ENCODE peak calls at places on chromosomes 7 and 10, in six cellular contexts. T is A549, Z is H1, C is fibroblast of the aortic adventitia, B is cardiac muscle cell, O is GM12865. X is an unnamed sample.

GRCh38 chr10:103661198-103661950 is 167.9 kb downstream of the NEURL1 start:
- DNase-seq in B (peak), C (peak), Z (peak), O (no peak), T (no peak), X (no peak)

GRCh38 chr7:41103331-41103730 is 599.6 kb downstream of the INHBA start:
- DNase-seq in Z (no peak), T (no peak), C (peak), B (no peak), O (peak), X (no peak)

GRCh38 chr10:31299119-31299518 is 19.9 kb upstream of the ZEB1 start:
- DNase-seq in O (peak), Z (no peak), C (no peak), T (no peak), B (no peak), X (no peak)

GRCh38 chr7:33040803-33041516 is 21.6 kb downstream of the NT5C3A start:
- DNase-seq in B (peak), C (peak), O (peak), T (peak), Z (no peak), X (no peak)

GRCh38 chr7:158494162-158494586 is 93.4 kb downstream of the PTPRN2 start:
- DNase-seq in Z (no peak), O (no peak), B (no peak), T (peak), C (no peak), X (peak)

GRCh38 chr7:8260871-8261707 is 878 bp downstream of the ICA1 start:
- DNase-seq in O (peak), C (no peak), T (peak), Z (no peak), B (peak), X (peak)

GRCh38 chr7:22561356-22561755 is 61.4 kb upstream of the STEAP1B start:
- DNase-seq in O (no peak), Z (peak), C (peak), T (peak), B (peak), X (no peak)

GRCh38 chr7:135924302-135924701 is 52.9 kb downstream of the MTPN start:
- DNase-seq in C (no peak), Z (no peak), B (no peak), O (no peak), T (no peak), X (no peak)

GRCh38 chr7:121449735-121450134 is 53.6 kb upstream of the FAM3C start:
- DNase-seq in O (no peak), Z (no peak), C (peak), T (no peak), B (peak), X (no peak)

GRCh38 chr7:116512524-116513188 is 12.2 kb upstream of the CAV1 start:
- DNase-seq in C (peak), B (peak), T (no peak), Z (no peak), O (no peak), X (no peak)

GRCh38 chr7:155804897-155805825 is 7.1 kb downstream of the SHH start:
- DNase-seq in T (peak), B (peak), C (peak), O (peak), Z (no peak), X (no peak)

GRCh38 chr7:78620931-78621330 is 822.4 kb downstream of the PHTF2 start:
- DNase-seq in O (peak), B (peak), T (peak), Z (peak), C (peak), X (peak)

GRCh38 chr10:30973737-30974136 is 57.9 kb downstream of the ZNF438 start:
- DNase-seq in C (no peak), T (no peak), B (no peak), O (no peak), Z (no peak), X (no peak)

GRCh38 chr7:133822001-133822641 is 305.0 kb upstream of the LRGUK start:
- DNase-seq in B (no peak), T (no peak), O (no peak), C (no peak), Z (no peak), X (no peak)

GRCh38 chr10:112835933-112836564 is 114.0 kb upstream of the TCF7L2 start:
- DNase-seq in C (peak), B (peak), T (no peak), Z (no peak), O (no peak), X (no peak)

GRCh38 chr10:11162828-11163599 is 145.3 kb downstream of the CELF2 start:
- DNase-seq in O (peak), T (no peak), Z (no peak), B (no peak), C (no peak), X (no peak)

GRCh38 chr7:158109364-158110033 is 478.1 kb downstream of the PTPRN2 start:
- DNase-seq in Z (no peak), O (peak), B (no peak), T (peak), C (no peak), X (no peak)

GRCh38 chr7:106372121-106372520 is 87.3 kb upstream of the NAMPT start:
- DNase-seq in T (no peak), C (no peak), Z (no peak), O (no peak), B (no peak), X (no peak)

GRCh38 chr10:102152545-102152890 is 329 bp downstream of the NOLC1 start:
- DNase-seq in O (peak), B (peak), T (no peak), C (no peak), Z (no peak), X (no peak)
- TF ChIP-seq CTCF in O (no peak), B (no peak), T (no peak), C (no peak), Z (no peak), X (no peak)

GRCh38 chr10:120318862-120319261 is 138.2 kb upstream of the PLPP4 start:
- DNase-seq in O (no peak), T (no peak), B (no peak), C (no peak), Z (no peak), X (no peak)
- H3K4me3 ChIP-seq in O (no peak), T (no peak), B (no peak), C (no peak), Z (no peak), X (no peak)

DNA sequence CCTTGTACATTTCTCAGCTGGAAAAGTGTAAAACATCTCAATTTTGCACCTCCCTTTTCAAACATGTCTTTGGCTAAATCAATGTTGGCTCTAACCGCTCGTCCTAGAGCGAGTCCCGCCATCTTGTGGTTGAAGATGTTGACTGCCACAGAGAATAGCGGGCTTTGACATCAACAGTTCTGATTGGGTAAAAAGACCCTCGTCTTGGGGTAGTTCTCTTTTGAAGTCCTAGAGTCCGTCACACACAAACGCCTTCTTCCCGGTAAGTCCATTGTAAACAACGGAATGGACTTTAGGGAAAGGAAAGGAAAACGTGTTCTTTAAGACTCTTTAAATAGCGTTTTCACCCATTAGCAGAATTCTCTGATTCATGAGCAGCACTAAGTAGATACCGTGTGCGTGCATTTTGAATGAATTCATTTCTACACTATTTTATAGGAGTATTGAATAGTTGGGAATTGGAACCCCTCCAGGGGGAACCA is 454 bp upstream of the RPP30 start:
- DNase-seq in T (peak), Z (no peak), B (peak), O (peak), C (peak), X (no peak)
- TF ChIP-seq CTCF in T (peak), Z (peak), B (peak), O (peak), C (peak), X (peak)

DNA sequence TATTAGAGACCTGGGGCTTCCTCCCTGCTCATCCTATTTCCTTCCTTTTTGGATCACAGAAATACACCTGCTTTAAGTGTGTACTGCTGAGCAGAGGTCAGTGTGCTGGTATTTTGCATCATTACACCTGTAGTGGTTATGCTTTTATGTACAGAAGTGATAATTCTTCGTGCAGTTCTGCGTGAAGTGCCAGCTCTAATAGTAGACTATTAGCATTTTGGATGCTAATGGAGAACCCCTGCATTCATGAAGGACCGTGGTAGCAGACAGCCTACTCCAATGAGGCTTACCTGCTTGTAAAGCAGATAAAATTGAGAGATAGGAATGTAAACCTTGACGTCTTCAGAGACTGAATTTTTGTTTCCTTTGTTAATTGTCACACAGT is 114.3 kb downstream of the CDK14 start:
- DNase-seq in T (no peak), C (no peak), O (no peak), Z (no peak), B (no peak), X (no peak)
- H3K4me3 ChIP-seq in T (no peak), C (no peak), O (peak), Z (no peak), B (no peak), X (no peak)

GRCh38 chr10:43130756-43131155 is 7.5 kb upstream of the CSGALNACT2 start:
- DNase-seq in Z (no peak), C (no peak), B (no peak), T (no peak), O (no peak), X (no peak)
- TF ChIP-seq CTCF in Z (no peak), C (no peak), B (no peak), T (no peak), O (no peak), X (no peak)

DNA sequence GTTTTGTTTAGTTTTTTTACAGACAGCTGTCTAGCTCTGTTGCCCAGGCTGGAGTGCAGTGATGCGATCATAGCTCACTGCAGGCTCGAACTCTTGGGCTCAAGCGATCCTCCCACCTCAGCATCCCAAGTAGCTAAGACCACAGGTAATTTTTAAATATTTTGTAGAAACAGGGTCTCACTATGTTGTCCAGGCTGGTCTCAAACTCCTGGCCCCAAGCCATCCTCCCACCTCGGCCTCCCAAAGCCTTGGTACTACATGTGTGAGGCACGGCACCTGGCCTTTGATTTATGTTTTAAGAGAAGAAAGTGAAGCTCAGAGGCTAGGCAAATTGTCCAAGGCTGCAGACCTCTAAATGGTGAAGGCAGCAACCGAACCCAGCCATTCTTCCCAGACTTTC is 98.6 kb upstream of the SVIL start:
- DNase-seq in C (no peak), Z (no peak), B (no peak), O (no peak), T (no peak), X (no peak)
- H3K4me3 ChIP-seq in C (peak), Z (no peak), B (peak), O (no peak), T (no peak), X (no peak)

GRCh38 chr7:30173058-30173897 is 38.5 kb downstream of the MTURN start:
- DNase-seq in T (peak), O (no peak), Z (no peak), B (peak), C (peak), X (peak)
- TF ChIP-seq CTCF in T (no peak), O (no peak), Z (no peak), B (peak), C (peak), X (peak)

X was measured in LNCaP clone FGC.